ENCODE peak calls at places on chromosomes 4 and X, in six cellular contexts. One of them, this sample, is unnamed.

GRCh38 chr4:140330311-140330900 is 43.0 kb upstream of the SCOC start:
- DNase-seq in germinal center: peak; percentile 19
- DNase-seq in EL: peak; percentile 28
- DNase-seq in Caco-2: no peak
- DNase-seq in dermis microvascular lymphatic vessel endothelial cell: peak; percentile 25
- DNase-seq in activated CD4-positive, CD25-positive, alpha-beta regulatory T cell: no peak
- DNase-seq in this sample: no peak

GRCh38 chr4:8108261-8108660 is 50.4 kb downstream of the ABLIM2 start:
- DNase-seq in dermis microvascular lymphatic vessel endothelial cell: no peak
- DNase-seq in Caco-2: no peak
- DNase-seq in activated CD4-positive, CD25-positive, alpha-beta regulatory T cell: no peak
- DNase-seq in EL: no peak
- DNase-seq in germinal center: no peak
- DNase-seq in this sample: no peak

GRCh38 chr4:121551881-121552280 is 144.9 kb downstream of the ANXA5 start:
- DNase-seq in EL: no peak
- DNase-seq in activated CD4-positive, CD25-positive, alpha-beta regulatory T cell: no peak
- DNase-seq in dermis microvascular lymphatic vessel endothelial cell: peak; percentile 75
- DNase-seq in germinal center: no peak
- DNase-seq in Caco-2: no peak
- DNase-seq in this sample: no peak

GRCh38 chrX:69027181-69028005 is 137.9 kb downstream of the PJA1 start:
- DNase-seq in dermis microvascular lymphatic vessel endothelial cell: peak; percentile 21
- DNase-seq in activated CD4-positive, CD25-positive, alpha-beta regulatory T cell: no peak
- DNase-seq in EL: peak; percentile 46
- DNase-seq in Caco-2: peak; percentile 40
- DNase-seq in germinal center: no peak
- DNase-seq in this sample: no peak

GRCh38 chrX:2485460-2485753 is 15.4 kb downstream of the DHRSX start:
- DNase-seq in activated CD4-positive, CD25-positive, alpha-beta regulatory T cell: no peak
- DNase-seq in EL: peak; percentile 29
- DNase-seq in dermis microvascular lymphatic vessel endothelial cell: no peak
- DNase-seq in germinal center: no peak
- DNase-seq in Caco-2: no peak
- DNase-seq in this sample: no peak

GRCh38 chrX:38881727-38882126 is 80.5 kb downstream of the MID1IP1 start:
- DNase-seq in dermis microvascular lymphatic vessel endothelial cell: no peak
- DNase-seq in EL: no peak
- DNase-seq in germinal center: no peak
- DNase-seq in activated CD4-positive, CD25-positive, alpha-beta regulatory T cell: no peak
- DNase-seq in Caco-2: no peak
- DNase-seq in this sample: no peak

GRCh38 chr4:67713531-67714247 is 12.7 kb upstream of the UBA6 start:
- DNase-seq in Caco-2: peak; percentile 45
- DNase-seq in dermis microvascular lymphatic vessel endothelial cell: no peak
- DNase-seq in activated CD4-positive, CD25-positive, alpha-beta regulatory T cell: no peak
- DNase-seq in germinal center: no peak
- DNase-seq in EL: peak; percentile 68
- DNase-seq in this sample: no peak

GRCh38 chr4:38185406-38185805 is 225.2 kb downstream of the PTTG2 start:
- DNase-seq in EL: no peak
- DNase-seq in germinal center: no peak
- DNase-seq in Caco-2: no peak
- DNase-seq in activated CD4-positive, CD25-positive, alpha-beta regulatory T cell: no peak
- DNase-seq in dermis microvascular lymphatic vessel endothelial cell: no peak
- DNase-seq in this sample: no peak

GRCh38 chr4:55169352-55169959 is 44.1 kb upstream of the KDR start:
- DNase-seq in germinal center: no peak
- DNase-seq in Caco-2: peak; percentile 61
- DNase-seq in EL: no peak
- DNase-seq in dermis microvascular lymphatic vessel endothelial cell: no peak
- DNase-seq in activated CD4-positive, CD25-positive, alpha-beta regulatory T cell: no peak
- DNase-seq in this sample: peak; percentile 61

GRCh38 chrX:70476934-70477733 is 32.5 kb downstream of the DLG3 start:
- DNase-seq in germinal center: no peak
- DNase-seq in Caco-2: no peak
- DNase-seq in dermis microvascular lymphatic vessel endothelial cell: no peak
- DNase-seq in EL: peak; percentile 66
- DNase-seq in activated CD4-positive, CD25-positive, alpha-beta regulatory T cell: no peak
- DNase-seq in this sample: peak; percentile 52

GRCh38 chrX:154082396-154083133 is 15.0 kb downstream of the MECP2 start:
- DNase-seq in activated CD4-positive, CD25-positive, alpha-beta regulatory T cell: no peak
- DNase-seq in EL: peak; percentile 68
- DNase-seq in germinal center: no peak
- DNase-seq in Caco-2: no peak
- DNase-seq in dermis microvascular lymphatic vessel endothelial cell: no peak
- DNase-seq in this sample: no peak

GRCh38 chr4:96473246-96473645 is 633.4 kb downstream of the PDHA2 start:
- DNase-seq in activated CD4-positive, CD25-positive, alpha-beta regulatory T cell: no peak
- DNase-seq in dermis microvascular lymphatic vessel endothelial cell: no peak
- DNase-seq in germinal center: no peak
- DNase-seq in Caco-2: no peak
- DNase-seq in EL: no peak
- DNase-seq in this sample: no peak

GRCh38 chrX:152170621-152171020 is 32.2 kb upstream of the MAGEA10 start:
- DNase-seq in activated CD4-positive, CD25-positive, alpha-beta regulatory T cell: no peak
- DNase-seq in germinal center: no peak
- DNase-seq in dermis microvascular lymphatic vessel endothelial cell: peak; percentile 18
- DNase-seq in Caco-2: no peak
- DNase-seq in EL: no peak
- DNase-seq in this sample: no peak

GRCh38 chr4:108644237-108644636 is 6.2 kb upstream of the OSTC start:
- DNase-seq in EL: peak; percentile 85
- DNase-seq in activated CD4-positive, CD25-positive, alpha-beta regulatory T cell: no peak
- DNase-seq in dermis microvascular lymphatic vessel endothelial cell: no peak
- DNase-seq in germinal center: no peak
- DNase-seq in Caco-2: no peak
- DNase-seq in this sample: no peak

GRCh38 chr4:15893967-15894366 is 44.6 kb downstream of the FGFBP1 start:
- DNase-seq in dermis microvascular lymphatic vessel endothelial cell: no peak
- DNase-seq in germinal center: no peak
- DNase-seq in Caco-2: no peak
- DNase-seq in EL: peak; percentile 94
- DNase-seq in activated CD4-positive, CD25-positive, alpha-beta regulatory T cell: no peak
- DNase-seq in this sample: no peak

GRCh38 chr4:159983080-159983479 is 880.2 kb downstream of the RAPGEF2 start:
- DNase-seq in dermis microvascular lymphatic vessel endothelial cell: no peak
- DNase-seq in activated CD4-positive, CD25-positive, alpha-beta regulatory T cell: no peak
- DNase-seq in germinal center: no peak
- DNase-seq in EL: no peak
- DNase-seq in Caco-2: no peak
- DNase-seq in this sample: no peak

GRCh38 chrX:133881011-133881410 is 104.4 kb downstream of the GPC3 start:
- DNase-seq in germinal center: no peak
- DNase-seq in activated CD4-positive, CD25-positive, alpha-beta regulatory T cell: no peak
- DNase-seq in EL: no peak
- DNase-seq in dermis microvascular lymphatic vessel endothelial cell: no peak
- DNase-seq in Caco-2: no peak
- DNase-seq in this sample: no peak

GRCh38 chr4:170420255-170420693 is 330.5 kb upstream of the AADAT start:
- DNase-seq in germinal center: peak; percentile 6
- DNase-seq in EL: peak; percentile 8
- DNase-seq in Caco-2: no peak
- DNase-seq in activated CD4-positive, CD25-positive, alpha-beta regulatory T cell: no peak
- DNase-seq in dermis microvascular lymphatic vessel endothelial cell: no peak
- DNase-seq in this sample: no peak

GRCh38 chr4:125801373-125801772 is 486.6 kb downstream of the FAT4 start:
- DNase-seq in dermis microvascular lymphatic vessel endothelial cell: no peak
- DNase-seq in germinal center: no peak
- DNase-seq in Caco-2: no peak
- DNase-seq in activated CD4-positive, CD25-positive, alpha-beta regulatory T cell: no peak
- DNase-seq in EL: peak; percentile 9
- DNase-seq in this sample: no peak

GRCh38 chr4:7854697-7855370 is 84.8 kb downstream of the AFAP1 start:
- DNase-seq in Caco-2: no peak
- DNase-seq in dermis microvascular lymphatic vessel endothelial cell: no peak
- DNase-seq in germinal center: no peak
- DNase-seq in activated CD4-positive, CD25-positive, alpha-beta regulatory T cell: peak; percentile 35
- DNase-seq in EL: no peak
- DNase-seq in this sample: no peak

GRCh38 chr4:185134176-185134869 is 8.7 kb upstream of the SLC25A4 start:
- DNase-seq in germinal center: peak; percentile 59
- DNase-seq in activated CD4-positive, CD25-positive, alpha-beta regulatory T cell: no peak
- DNase-seq in EL: peak; percentile 39
- DNase-seq in dermis microvascular lymphatic vessel endothelial cell: peak; percentile 47
- DNase-seq in Caco-2: no peak
- DNase-seq in this sample: no peak

GRCh38 chr4:113645771-113646455 is 115.6 kb downstream of the CAMK2D start:
- DNase-seq in EL: peak; percentile 75
- DNase-seq in Caco-2: peak; percentile 83
- DNase-seq in activated CD4-positive, CD25-positive, alpha-beta regulatory T cell: no peak
- DNase-seq in dermis microvascular lymphatic vessel endothelial cell: no peak
- DNase-seq in germinal center: no peak
- DNase-seq in this sample: peak; percentile 73

GRCh38 chr4:105374071-105374470 is 99.8 kb downstream of the PPA2 start:
- DNase-seq in EL: no peak
- DNase-seq in dermis microvascular lymphatic vessel endothelial cell: no peak
- DNase-seq in activated CD4-positive, CD25-positive, alpha-beta regulatory T cell: no peak
- DNase-seq in germinal center: no peak
- DNase-seq in Caco-2: no peak
- DNase-seq in this sample: no peak

GRCh38 chrX:24694825-24695224 is 1.1 kb downstream of the POLA1 start:
- DNase-seq in EL: peak; percentile 11
- DNase-seq in Caco-2: no peak
- DNase-seq in germinal center: no peak
- DNase-seq in dermis microvascular lymphatic vessel endothelial cell: no peak
- DNase-seq in activated CD4-positive, CD25-positive, alpha-beta regulatory T cell: no peak
- DNase-seq in this sample: no peak

GRCh38 chrX:16838202-16839066 is 31.7 kb downstream of the RBBP7 start:
- DNase-seq in EL: peak; percentile 84
- DNase-seq in Caco-2: no peak
- DNase-seq in dermis microvascular lymphatic vessel endothelial cell: peak; percentile 9
- DNase-seq in germinal center: no peak
- DNase-seq in activated CD4-positive, CD25-positive, alpha-beta regulatory T cell: no peak
- DNase-seq in this sample: no peak

GRCh38 chr4:8383016-8383415 is 57.5 kb downstream of the ACOX3 start:
- DNase-seq in dermis microvascular lymphatic vessel endothelial cell: no peak
- DNase-seq in EL: no peak
- DNase-seq in Caco-2: no peak
- DNase-seq in activated CD4-positive, CD25-positive, alpha-beta regulatory T cell: no peak
- DNase-seq in germinal center: no peak
- DNase-seq in this sample: no peak

GRCh38 chr4:145301386-145302080 is 121.1 kb upstream of the OTUD4 start:
- DNase-seq in dermis microvascular lymphatic vessel endothelial cell: no peak
- DNase-seq in activated CD4-positive, CD25-positive, alpha-beta regulatory T cell: no peak
- DNase-seq in EL: peak; percentile 37
- DNase-seq in Caco-2: no peak
- DNase-seq in germinal center: no peak
- DNase-seq in this sample: no peak

GRCh38 chr4:111512081-111512774 is 633.0 kb upstream of the FAM241A start:
- DNase-seq in activated CD4-positive, CD25-positive, alpha-beta regulatory T cell: no peak
- DNase-seq in dermis microvascular lymphatic vessel endothelial cell: no peak
- DNase-seq in Caco-2: no peak
- DNase-seq in EL: peak; percentile 83
- DNase-seq in germinal center: no peak
- DNase-seq in this sample: no peak

GRCh38 chr4:48722509-48723446 is 57.3 kb downstream of the FRYL start:
- DNase-seq in EL: peak; percentile 6
- DNase-seq in Caco-2: no peak
- DNase-seq in activated CD4-positive, CD25-positive, alpha-beta regulatory T cell: no peak
- DNase-seq in germinal center: no peak
- DNase-seq in dermis microvascular lymphatic vessel endothelial cell: no peak
- DNase-seq in this sample: no peak

GRCh38 chrX:25020391-25021131 is 4.8 kb upstream of the ARX start:
- DNase-seq in activated CD4-positive, CD25-positive, alpha-beta regulatory T cell: no peak
- DNase-seq in EL: no peak
- DNase-seq in germinal center: peak; percentile 61
- DNase-seq in dermis microvascular lymphatic vessel endothelial cell: no peak
- DNase-seq in Caco-2: no peak
- DNase-seq in this sample: no peak

GRCh38 chrX:107936434-107936730 is 45.8 kb downstream of the TEX13B start:
- DNase-seq in activated CD4-positive, CD25-positive, alpha-beta regulatory T cell: no peak
- DNase-seq in Caco-2: no peak
- DNase-seq in germinal center: no peak
- DNase-seq in dermis microvascular lymphatic vessel endothelial cell: no peak
- DNase-seq in EL: no peak
- DNase-seq in this sample: no peak

GRCh38 chr4:26151615-26152014 is 169.2 kb upstream of the RBPJ start:
- DNase-seq in Caco-2: no peak
- DNase-seq in EL: no peak
- DNase-seq in dermis microvascular lymphatic vessel endothelial cell: no peak
- DNase-seq in germinal center: no peak
- DNase-seq in activated CD4-positive, CD25-positive, alpha-beta regulatory T cell: no peak
- DNase-seq in this sample: no peak

GRCh38 chrX:154717824-154718223 is 33.1 kb downstream of the GAB3 start:
- DNase-seq in germinal center: no peak
- DNase-seq in EL: peak; percentile 26
- DNase-seq in Caco-2: no peak
- DNase-seq in activated CD4-positive, CD25-positive, alpha-beta regulatory T cell: no peak
- DNase-seq in dermis microvascular lymphatic vessel endothelial cell: peak; percentile 62
- DNase-seq in this sample: peak; percentile 81

GRCh38 chr4:26821677-26822503 is 38.8 kb upstream of the STIM2 start:
- DNase-seq in Caco-2: no peak
- DNase-seq in EL: no peak
- DNase-seq in activated CD4-positive, CD25-positive, alpha-beta regulatory T cell: no peak
- DNase-seq in dermis microvascular lymphatic vessel endothelial cell: peak; percentile 43
- DNase-seq in germinal center: no peak
- DNase-seq in this sample: peak; percentile 35

GRCh38 chr4:124684301-124684700 is 28.2 kb downstream of the ANKRD50 start:
- DNase-seq in dermis microvascular lymphatic vessel endothelial cell: no peak
- DNase-seq in activated CD4-positive, CD25-positive, alpha-beta regulatory T cell: no peak
- DNase-seq in EL: peak; percentile 11
- DNase-seq in Caco-2: no peak
- DNase-seq in germinal center: no peak
- DNase-seq in this sample: no peak

GRCh38 chrX:106905064-106905708 is 2.0 kb upstream of the RIPPLY1 start:
- DNase-seq in germinal center: no peak
- DNase-seq in EL: no peak
- DNase-seq in Caco-2: no peak
- DNase-seq in activated CD4-positive, CD25-positive, alpha-beta regulatory T cell: no peak
- DNase-seq in dermis microvascular lymphatic vessel endothelial cell: no peak
- DNase-seq in this sample: no peak

GRCh38 chr4:79292008-79292407 is 33.9 kb downstream of the NAA11 start:
- DNase-seq in Caco-2: no peak
- DNase-seq in activated CD4-positive, CD25-positive, alpha-beta regulatory T cell: no peak
- DNase-seq in germinal center: no peak
- DNase-seq in dermis microvascular lymphatic vessel endothelial cell: no peak
- DNase-seq in EL: no peak
- DNase-seq in this sample: no peak

GRCh38 chr4:3227878-3228675 is 20.9 kb upstream of the MSANTD1 start:
- DNase-seq in Caco-2: no peak
- DNase-seq in germinal center: no peak
- DNase-seq in activated CD4-positive, CD25-positive, alpha-beta regulatory T cell: no peak
- DNase-seq in dermis microvascular lymphatic vessel endothelial cell: no peak
- DNase-seq in EL: peak; percentile 30
- DNase-seq in this sample: no peak

GRCh38 chr4:16603178-16603577 is 295.3 kb downstream of the LDB2 start:
- DNase-seq in EL: no peak
- DNase-seq in Caco-2: no peak
- DNase-seq in dermis microvascular lymphatic vessel endothelial cell: no peak
- DNase-seq in germinal center: no peak
- DNase-seq in activated CD4-positive, CD25-positive, alpha-beta regulatory T cell: no peak
- DNase-seq in this sample: no peak

GRCh38 chrX:68185161-68185560 is 248.1 kb downstream of the OPHN1 start:
- DNase-seq in activated CD4-positive, CD25-positive, alpha-beta regulatory T cell: no peak
- DNase-seq in dermis microvascular lymphatic vessel endothelial cell: no peak
- DNase-seq in germinal center: no peak
- DNase-seq in EL: peak; percentile 14
- DNase-seq in Caco-2: no peak
- DNase-seq in this sample: no peak

This sample was measured in DMS153.